ENCODE peak calls at places on chromosomes 16 and 17, in six cellular contexts. R, F, C, X, Y and Q are unnamed samples. For H3K4me1, the result is how much of the 10 kb centered on the place peaks cover.

GRCh38 chr17:12673788-12674187 is 8.1 kb downstream of the MYOCD start:
- DNase-seq in R (no peak), C (no peak), X (no peak), F (no peak), Y (peak), Q (peak)

GRCh38 chr17:29617125-29617480 is 5.6 kb downstream of the CORO6 start:
- DNase-seq in C (no peak), R (no peak), F (peak), Y (peak), X (peak), Q (peak)

GRCh38 chr17:17264430-17264829 is 16.6 kb downstream of the COPS3 start:
- DNase-seq in C (no peak), F (no peak), R (no peak), Y (no peak), X (no peak), Q (no peak)

GRCh38 chr16:67254809-67255552 is 6.2 kb downstream of the SLC9A5 start:
- DNase-seq in Y (no peak), R (no peak), C (no peak), F (no peak), X (no peak), Q (no peak)

GRCh38 chr17:61507667-61508066 is 55.4 kb downstream of the TBX4 start:
- DNase-seq in F (no peak), X (no peak), R (no peak), C (no peak), Y (no peak), Q (no peak)

GRCh38 chr16:2019500-2019899 is at the start of gene NPW:
- DNase-seq in F (peak), Y (no peak), R (no peak), X (no peak), C (no peak), Q (no peak)

GRCh38 chr16:14202697-14203096 is 131.6 kb downstream of the MRTFB start:
- DNase-seq in F (peak), Y (peak), X (no peak), C (no peak), R (peak), Q (peak)

GRCh38 chr16:31477220-31478216 is 5.4 kb upstream of the SLC5A2 start:
- DNase-seq in F (peak), Y (no peak), X (no peak), R (no peak), C (peak), Q (no peak)

GRCh38 chr16:86382774-86383407 is 127.4 kb upstream of the FOXF1 start:
- DNase-seq in C (no peak), Y (no peak), R (no peak), F (no peak), X (no peak), Q (no peak)

GRCh38 chr17:65175952-65176351 is 38.8 kb downstream of the RGS9 start:
- DNase-seq in C (no peak), Y (no peak), X (no peak), R (no peak), F (no peak), Q (no peak)

GRCh38 chr16:82360024-82360783 is 190.2 kb upstream of the MPHOSPH6 start:
- DNase-seq in F (no peak), X (no peak), Y (no peak), R (no peak), C (no peak), Q (no peak)

GRCh38 chr17:45222273-45222993 is 748 bp downstream of the FMNL1 start:
- DNase-seq in Y (no peak), F (peak), X (no peak), R (no peak), C (no peak), Q (no peak)

GRCh38 chr16:10039220-10040096 is 142.8 kb downstream of the GRIN2A start:
- DNase-seq in C (no peak), F (peak), Y (peak), X (no peak), R (no peak), Q (peak)

GRCh38 chr16:72986011-72986410 is 61.9 kb downstream of the ZFHX3 start:
- DNase-seq in X (peak), Y (no peak), R (no peak), C (no peak), F (no peak), Q (no peak)

GRCh38 chr16:533391-534088 is 6.0 kb downstream of the CAPN15 start:
- DNase-seq in R (no peak), F (peak), C (no peak), X (no peak), Y (no peak), Q (no peak)

GRCh38 chr17:57114085-57114673 is 29.1 kb downstream of the AKAP1 start:
- DNase-seq in C (no peak), X (peak), Y (no peak), R (no peak), F (peak), Q (no peak)

GRCh38 chr16:12186774-12187335 is 210.3 kb downstream of the SNX29 start:
- DNase-seq in F (no peak), C (peak), X (no peak), R (peak), Y (no peak), Q (no peak)

GRCh38 chr17:56723471-56723870 is 110.2 kb downstream of the C17orf67 start:
- DNase-seq in Y (no peak), C (no peak), X (no peak), R (no peak), F (no peak), Q (no peak)

GRCh38 chr16:87064731-87065720 is 252.2 kb downstream of the C16orf95 start:
- DNase-seq in R (no peak), X (no peak), C (no peak), F (no peak), Y (no peak), Q (no peak)

GRCh38 chr16:75494696-75495601 is at the start of gene CHST6:
- DNase-seq in X (peak), Y (peak), R (peak), F (peak), C (no peak), Q (peak)

GRCh38 chr17:64209983-64210382 is 53.1 kb downstream of the TEX2 start:
- DNase-seq in F (no peak), Y (peak), C (no peak), R (peak), X (no peak), Q (peak)

GRCh38 chr17:47222032-47222431 is 12.9 kb downstream of the MYL4 start:
- DNase-seq in Y (no peak), C (no peak), R (no peak), F (no peak), X (no peak), Q (no peak)

GRCh38 chr17:47220531-47220999 is 11.4 kb downstream of the MYL4 start:
- DNase-seq in X (no peak), F (no peak), R (no peak), C (no peak), Y (peak), Q (no peak)

GRCh38 chr17:47223007-47223406 is 13.9 kb downstream of the MYL4 start:
- DNase-seq in F (no peak), X (no peak), Y (no peak), R (peak), C (peak), Q (no peak)

GRCh38 chr17:47219621-47220475 is 10.7 kb downstream of the MYL4 start:
- DNase-seq in C (no peak), R (no peak), Y (no peak), F (no peak), X (no peak), Q (no peak)

GRCh38 chr17:47221154-47221553 is 12.0 kb downstream of the MYL4 start:
- DNase-seq in X (no peak), Y (no peak), C (no peak), F (no peak), R (no peak), Q (no peak)
- H3K4me1 ChIP-seq in X (half or more), Y (under half), C (under half), F (under half), R (under half), Q (under half)

GRCh38 chr17:4733073-4733531 is 1.9 kb downstream of the MED11 start:
- DNase-seq in Y (no peak), C (no peak), X (no peak), F (no peak), R (no peak), Q (no peak)
- TF ChIP-seq CTCF in Y (no peak), C (no peak), X (peak), F (peak), R (no peak), Q (no peak)

GRCh38 chr17:1733759-1734158 is 8.9 kb upstream of the SERPINF2 start:
- DNase-seq in F (no peak), C (no peak), Y (no peak), X (no peak), R (no peak), Q (no peak)
- H3K4me1 ChIP-seq in F (under half), C (under half), Y (under half), X (under half), R (under half), Q (under half)

GRCh38 chr17:58365980-58366595 is 14.1 kb upstream of the SUPT4H1 start:
- DNase-seq in X (no peak), C (no peak), F (no peak), R (no peak), Y (no peak), Q (no peak)

GRCh38 chr17:58365185-58365979 is 13.4 kb upstream of the SUPT4H1 start:
- DNase-seq in Y (no peak), X (no peak), F (no peak), R (no peak), C (no peak), Q (no peak)

GRCh38 chr17:58362368-58363014 is 10.5 kb upstream of the SUPT4H1 start:
- DNase-seq in R (no peak), F (no peak), C (no peak), Y (no peak), X (no peak), Q (no peak)

GRCh38 chr17:58363457-58364185 is 11.6 kb upstream of the SUPT4H1 start:
- DNase-seq in Y (no peak), C (no peak), R (no peak), X (no peak), F (no peak), Q (no peak)

DNA sequence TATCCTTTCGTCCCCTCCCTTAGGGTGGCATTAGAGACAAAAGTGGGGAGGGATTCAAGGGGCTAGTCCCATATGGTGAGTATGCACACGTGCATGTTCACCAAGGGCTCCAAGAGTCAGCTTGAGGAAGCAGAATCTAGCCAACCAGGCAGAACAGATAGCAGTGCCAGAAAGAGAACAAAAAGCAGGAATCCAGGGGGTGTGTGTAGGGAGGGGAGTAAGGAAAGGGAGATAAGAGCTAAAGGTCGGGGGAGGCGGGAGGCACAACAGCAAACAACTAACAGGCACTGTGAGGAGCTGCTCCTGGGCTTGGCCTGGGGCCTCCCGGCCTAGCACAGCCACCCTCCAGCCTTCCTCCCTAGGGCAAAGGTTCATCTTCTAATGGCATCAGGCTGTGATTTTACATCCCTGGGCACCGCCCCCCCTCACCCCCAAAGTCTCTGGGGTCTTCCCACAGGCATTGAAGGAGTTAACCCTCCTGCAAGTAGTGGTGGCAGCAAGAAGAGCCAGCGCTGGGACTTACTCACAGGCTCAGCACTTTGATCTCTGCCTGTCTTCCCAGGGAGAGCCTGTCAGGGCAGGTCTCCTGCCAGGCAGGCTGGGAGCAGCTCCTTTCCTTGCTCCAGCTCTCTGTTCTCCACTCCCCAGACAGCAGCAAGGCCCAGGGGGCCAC is 12.4 kb upstream of the SUPT4H1 start:
- DNase-seq in F (peak), C (no peak), X (no peak), R (peak), Y (no peak), Q (no peak)
- TF ChIP-seq CTCF in F (no peak), C (no peak), X (no peak), R (no peak), Y (no peak), Q (no peak)

GRCh38 chr17:81517339-81518112 is 4.9 kb upstream of the ACTG1 start:
- DNase-seq in R (no peak), X (no peak), C (no peak), Y (peak), F (peak), Q (no peak)
- H3K4me1 ChIP-seq in R (half or more), X (half or more), C (under half), Y (under half), F (under half), Q (half or more)

DNA sequence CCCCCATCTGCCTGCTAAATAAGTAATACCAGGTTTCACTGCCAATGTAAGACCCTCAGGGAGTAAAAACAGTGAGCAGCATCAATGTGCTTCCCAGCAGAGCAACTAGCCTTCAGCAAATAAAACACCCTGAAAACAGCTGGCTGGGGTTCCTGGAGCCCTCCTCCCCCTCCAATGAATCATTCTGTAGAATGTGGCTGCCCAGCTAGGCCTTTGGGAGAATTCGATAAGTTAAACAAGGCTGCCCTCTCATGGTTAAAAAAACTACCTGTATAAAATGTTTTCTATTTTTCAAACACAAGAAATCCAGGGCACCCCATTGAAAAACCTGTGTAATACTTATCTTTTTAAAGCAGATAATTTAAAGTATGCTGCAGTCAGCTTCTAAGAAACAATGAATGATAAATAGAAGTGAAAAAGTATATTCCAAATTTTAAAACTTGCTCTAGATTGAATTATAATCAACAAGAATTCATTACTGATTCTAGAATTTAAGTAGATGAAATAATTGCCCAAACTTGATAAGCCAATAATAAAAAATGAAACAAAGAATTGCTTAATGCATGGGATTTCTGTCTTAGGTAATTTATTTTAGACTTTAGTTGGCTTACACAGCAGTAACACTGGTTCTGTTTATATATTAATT is 9.4 kb upstream of the TOM1L1 start:
- DNase-seq in X (no peak), Y (peak), C (peak), F (peak), R (peak), Q (peak)
- TF ChIP-seq CTCF in X (peak), Y (peak), C (peak), F (peak), R (no peak), Q (peak)